ENCODE peak calls at places on chromosomes 12 and 14, in four cellular contexts. K is HEK293T, I is HepG2, Q is GM12878. U is an unnamed sample.

GRCh38 chr14:70808402-70809237 is 693 bp downstream of the MAP3K9 start:
- DNase-seq in K (peak), I (no peak), Q (no peak), U (peak)

GRCh38 chr12:121980211-121980891 is 41.3 kb upstream of the BCL7A start:
- DNase-seq in K (no peak), I (no peak), Q (peak), U (no peak)

GRCh38 chr14:71416392-71416791 is 509.1 kb downstream of the PCNX1 start:
- DNase-seq in K (no peak), I (no peak), Q (no peak), U (no peak)

GRCh38 chr14:21227981-21228380 is 41.3 kb downstream of the HNRNPC start:
- DNase-seq in K (no peak), I (no peak), Q (no peak), U (no peak)

GRCh38 chr14:100221419-100222218 is 17.3 kb upstream of the YY1 start:
- DNase-seq in K (peak), I (peak), Q (no peak), U (peak)

GRCh38 chr12:121532503-121533390 is 48.1 kb downstream of the KDM2B start:
- DNase-seq in K (no peak), I (no peak), Q (no peak), U (no peak)

GRCh38 chr14:44180975-44181374 is 326.1 kb downstream of the FSCB start:
- DNase-seq in K (no peak), I (no peak), Q (no peak), U (no peak)

GRCh38 chr14:21095430-21096205 is 2.8 kb downstream of the ZNF219 start:
- DNase-seq in K (no peak), I (no peak), Q (no peak), U (peak)

GRCh38 chr12:110345176-110345651 is 58.3 kb downstream of the ANAPC7 start:
- DNase-seq in K (no peak), I (peak), Q (no peak), U (no peak)

GRCh38 chr14:34835312-34835711 is 39.8 kb downstream of the BAZ1A start:
- DNase-seq in K (no peak), I (no peak), Q (no peak), U (no peak)

GRCh38 chr14:85702191-85702590 is 172.2 kb downstream of the FLRT2 start:
- DNase-seq in K (no peak), I (no peak), Q (no peak), U (no peak)

GRCh38 chr14:105941226-105942166 is 415.1 kb downstream of the TMEM121 start:
- DNase-seq in K (no peak), I (no peak), Q (no peak), U (no peak)

GRCh38 chr14:32085182-32085844 is 8.2 kb downstream of the ARHGAP5 start:
- DNase-seq in K (no peak), I (peak), Q (no peak), U (no peak)

GRCh38 chr14:32087173-32087861 is 10.2 kb downstream of the ARHGAP5 start:
- DNase-seq in K (peak), I (peak), Q (no peak), U (peak)

GRCh38 chr14:32087907-32088306 is 10.8 kb downstream of the ARHGAP5 start:
- DNase-seq in K (no peak), I (no peak), Q (no peak), U (no peak)

GRCh38 chr14:32085845-32086383 is 8.8 kb downstream of the ARHGAP5 start:
- DNase-seq in K (no peak), I (no peak), Q (no peak), U (no peak)

DNA sequence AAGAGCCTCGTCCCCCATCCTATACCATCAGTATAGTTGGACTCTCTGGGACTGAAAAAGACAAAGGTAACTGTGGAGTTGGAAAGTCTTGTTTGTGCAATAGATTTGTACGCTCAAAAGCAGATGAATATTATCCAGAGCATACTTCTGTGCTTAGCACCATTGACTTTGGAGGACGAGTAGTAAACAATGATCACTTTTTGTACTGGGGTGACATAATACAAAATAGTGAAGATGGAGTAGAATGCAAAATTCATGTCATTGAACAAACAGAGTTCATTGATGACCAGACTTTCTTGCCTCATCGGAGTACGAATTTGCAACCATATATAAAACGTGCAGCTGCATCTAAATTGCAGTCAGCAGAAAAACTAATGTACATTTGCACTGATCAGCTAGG is 13.6 kb downstream of the ARHGAP5 start:
- DNase-seq in K (no peak), I (no peak), Q (no peak), U (no peak)
- TF ChIP-seq TARDBP in K (no peak), I (no peak), Q (no peak), U (no peak)

DNA sequence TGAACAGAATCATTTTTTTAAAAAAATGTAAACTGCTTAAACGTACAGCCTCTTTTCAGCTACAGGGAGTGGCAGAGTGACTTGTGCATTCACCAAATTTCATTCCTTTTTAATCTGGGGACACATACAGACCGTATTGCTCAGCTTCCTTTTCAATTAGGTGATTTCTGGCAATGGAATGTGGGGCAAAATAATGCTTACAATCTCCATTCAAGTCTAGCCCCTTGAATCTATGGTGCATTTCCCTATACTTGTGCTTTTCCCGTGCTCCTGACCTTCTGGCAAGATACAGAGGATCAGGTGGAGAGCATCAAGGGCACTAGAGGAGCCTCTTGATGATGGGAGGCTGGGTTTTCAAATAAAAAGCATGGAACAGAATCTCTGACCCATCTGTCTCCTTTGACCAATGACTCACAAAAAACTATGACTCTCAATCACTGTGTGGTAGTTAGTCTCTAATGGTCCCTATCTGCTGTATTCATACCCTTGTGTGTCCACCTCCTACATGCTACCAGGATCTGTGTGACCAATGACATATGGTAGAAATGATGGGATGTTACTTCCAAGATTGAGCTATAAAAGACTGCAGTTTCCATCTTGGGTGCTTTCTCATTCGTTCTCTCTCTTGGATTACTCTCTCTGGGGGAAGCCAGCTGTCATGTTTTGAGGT is 144.5 kb upstream of the BTG1 start:
- DNase-seq in K (no peak), I (no peak), Q (no peak), U (no peak)
- TF ChIP-seq TARDBP in K (no peak), I (no peak), Q (no peak), U (no peak)

GRCh38 chr14:22664261-22664660 is 20.1 kb upstream of the OR6J1 start:
- DNase-seq in K (peak), I (peak), Q (no peak), U (no peak)
- TF ChIP-seq TARDBP in K (no peak), I (no peak), Q (no peak), U (no peak)

GRCh38 chr12:91984571-91984970 is 161.1 kb downstream of the BTG1 start:
- DNase-seq in K (no peak), I (no peak), Q (no peak), U (no peak)
- TF ChIP-seq TARDBP in K (no peak), I (no peak), Q (no peak), U (no peak)

DNA sequence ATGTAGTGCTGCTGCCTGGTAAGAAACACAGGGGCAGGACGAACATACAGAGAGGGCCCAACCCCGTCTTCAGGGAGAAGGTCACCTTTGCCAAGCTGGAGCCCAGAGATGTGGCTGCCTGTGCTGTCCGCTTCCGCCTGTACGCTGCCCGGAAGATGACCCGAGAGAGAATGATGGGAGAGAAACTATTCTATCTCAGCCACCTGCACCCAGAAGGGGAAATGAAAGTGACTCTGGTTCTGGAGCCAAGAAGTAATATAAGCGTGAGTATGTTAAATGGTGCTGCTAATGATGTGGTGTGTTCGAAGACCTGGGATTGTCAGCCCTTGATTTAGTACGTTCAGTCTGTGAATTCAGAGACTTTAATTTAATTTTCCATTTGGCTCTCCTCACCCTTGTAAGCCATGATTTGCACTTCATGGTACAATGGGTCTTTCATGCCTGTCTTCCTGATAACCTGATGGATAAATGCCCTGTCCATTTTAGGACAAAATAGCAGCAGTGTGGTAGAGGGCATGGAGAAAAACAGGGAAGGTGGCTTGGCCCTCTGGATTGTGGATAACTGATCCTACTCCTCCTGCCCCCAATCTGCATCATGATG is 318.9 kb downstream of the SNAPC1 start:
- DNase-seq in K (no peak), I (no peak), Q (peak), U (no peak)
- TF ChIP-seq TARDBP in K (no peak), I (no peak), Q (peak), U (no peak)

DNA sequence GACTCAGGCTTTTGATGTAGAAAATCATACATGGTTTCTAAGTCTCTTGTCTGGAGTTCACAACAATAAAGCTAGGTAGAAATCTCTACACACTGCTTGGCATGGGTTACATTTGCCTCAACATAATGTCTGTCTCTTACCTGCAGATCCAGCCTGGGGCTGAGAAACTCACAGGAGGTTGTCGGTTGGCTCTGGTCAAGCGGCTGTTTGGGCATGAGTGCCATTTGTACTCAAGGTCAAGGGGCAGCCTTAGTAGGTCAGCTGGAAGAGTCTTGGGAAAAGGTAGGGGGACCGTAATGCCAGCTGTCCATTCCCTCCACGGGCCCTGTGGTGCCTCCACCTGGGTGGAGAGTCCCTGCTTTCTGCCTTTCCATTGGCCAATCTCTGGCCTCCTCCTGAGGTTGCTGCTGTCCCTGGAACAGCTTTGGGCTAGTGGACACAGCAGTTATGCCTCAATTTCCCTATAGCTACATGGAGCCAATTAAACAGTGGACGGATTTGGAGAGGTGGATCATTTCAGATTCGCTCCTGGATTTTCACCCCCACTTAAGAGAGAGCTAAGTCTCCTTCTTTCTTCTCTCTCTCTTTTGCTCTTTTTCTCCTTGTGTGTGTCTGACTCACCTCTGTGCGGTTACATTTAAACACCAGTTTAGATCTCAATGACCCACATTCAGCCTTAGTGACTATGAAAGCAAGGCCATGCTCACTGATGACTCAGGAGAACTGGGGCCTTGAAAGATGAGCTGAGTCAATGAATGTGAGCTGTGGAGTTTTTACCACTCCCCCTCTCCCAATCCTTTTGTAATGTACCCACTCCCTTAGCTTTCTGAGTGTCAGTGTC is 132.8 kb upstream of the HIF1A start:
- DNase-seq in K (no peak), I (peak), Q (no peak), U (peak)
- TF ChIP-seq TARDBP in K (no peak), I (no peak), Q (no peak), U (no peak)

DNA sequence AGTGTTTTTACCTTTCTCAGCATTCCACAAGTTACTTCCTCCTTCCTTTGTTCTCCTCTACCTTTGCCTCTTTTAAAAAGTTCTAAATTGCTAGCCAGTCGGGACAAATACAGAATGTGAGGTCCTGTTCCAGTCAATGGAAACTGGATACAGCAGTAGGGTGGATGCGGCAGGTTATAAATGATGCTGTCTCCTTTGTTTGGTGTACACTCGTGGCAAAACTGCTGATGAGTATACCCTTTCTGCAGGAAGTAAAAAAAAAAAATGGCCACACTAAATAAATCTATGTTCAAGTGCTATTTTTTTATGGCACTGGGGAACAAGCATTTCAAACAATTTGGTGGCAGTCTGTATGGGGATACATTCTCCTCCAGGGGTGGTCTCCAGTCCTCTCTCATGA is 27.5 kb downstream of the KLRK1 start:
- DNase-seq in K (no peak), I (no peak), Q (no peak), U (no peak)
- TF ChIP-seq TARDBP in K (no peak), I (no peak), Q (no peak), U (no peak)